ENCODE peak calls at places on chromosomes 6 and 20, in four cellular contexts. One of them, this sample, is unnamed.

GRCh38 chr6:16596890-16597331 is 164.3 kb downstream of the ATXN1 start:
- DNase-seq in uterus: no peak
- DNase-seq in AG09309: no peak
- DNase-seq in WERI-Rb-1: no peak
- DNase-seq in this sample: no peak

GRCh38 chr6:6851059-6851658 is 256.6 kb upstream of the RREB1 start:
- DNase-seq in uterus: no peak
- DNase-seq in AG09309: peak
- DNase-seq in WERI-Rb-1: no peak
- DNase-seq in this sample: no peak

GRCh38 chr6:2157441-2158127 is 87.8 kb downstream of the GMDS start:
- DNase-seq in uterus: no peak
- DNase-seq in AG09309: peak
- DNase-seq in WERI-Rb-1: no peak
- DNase-seq in this sample: no peak

GRCh38 chr6:83198486-83199172 is 5.5 kb downstream of the RWDD2A start:
- DNase-seq in uterus: no peak
- DNase-seq in AG09309: no peak
- DNase-seq in WERI-Rb-1: no peak
- DNase-seq in this sample: no peak

GRCh38 chr6:72218125-72218524 is 331.8 kb downstream of the RIMS1 start:
- DNase-seq in uterus: no peak
- DNase-seq in AG09309: peak
- DNase-seq in WERI-Rb-1: peak
- DNase-seq in this sample: peak

GRCh38 chr6:142355481-142356174 is 53.8 kb downstream of the ADGRG6 start:
- DNase-seq in uterus: no peak
- DNase-seq in AG09309: no peak
- DNase-seq in WERI-Rb-1: no peak
- DNase-seq in this sample: no peak

GRCh38 chr20:53642196-53643030 is 48.8 kb upstream of the ZNF217 start:
- DNase-seq in uterus: no peak
- DNase-seq in AG09309: no peak
- DNase-seq in WERI-Rb-1: peak
- DNase-seq in this sample: peak

GRCh38 chr6:31734703-31735500 is 1.4 kb downstream of the CLIC1 start:
- DNase-seq in uterus: peak
- DNase-seq in AG09309: no peak
- DNase-seq in WERI-Rb-1: peak
- DNase-seq in this sample: peak

GRCh38 chr6:15398657-15399287 is 152.9 kb downstream of the JARID2 start:
- DNase-seq in uterus: no peak
- DNase-seq in AG09309: no peak
- DNase-seq in WERI-Rb-1: no peak
- DNase-seq in this sample: no peak

GRCh38 chr6:167934426-167934864 is 63.0 kb upstream of the KIF25 start:
- DNase-seq in uterus: no peak
- DNase-seq in AG09309: no peak
- DNase-seq in WERI-Rb-1: no peak
- DNase-seq in this sample: no peak

GRCh38 chr20:15846446-15846845 is 726.8 kb downstream of the KIF16B start:
- DNase-seq in uterus: no peak
- DNase-seq in AG09309: no peak
- DNase-seq in WERI-Rb-1: no peak
- DNase-seq in this sample: no peak

GRCh38 chr6:85677243-85677956 is 34.7 kb upstream of the SYNCRIP start:
- DNase-seq in uterus: no peak
- DNase-seq in AG09309: no peak
- DNase-seq in WERI-Rb-1: no peak
- DNase-seq in this sample: no peak

GRCh38 chr6:56683882-56684281 is 41.2 kb upstream of the DST start:
- DNase-seq in uterus: no peak
- DNase-seq in AG09309: peak
- DNase-seq in WERI-Rb-1: no peak
- DNase-seq in this sample: no peak

GRCh38 chr20:1940581-1940980 is 45.4 kb downstream of the SIRPA start:
- DNase-seq in uterus: no peak
- DNase-seq in AG09309: no peak
- DNase-seq in WERI-Rb-1: no peak
- DNase-seq in this sample: no peak

GRCh38 chr6:159267165-159267564 is 98.0 kb downstream of the FNDC1 start:
- DNase-seq in uterus: no peak
- DNase-seq in AG09309: no peak
- DNase-seq in WERI-Rb-1: no peak
- DNase-seq in this sample: peak

GRCh38 chr6:11650711-11651110 is 113.2 kb downstream of the TMEM170B start:
- DNase-seq in uterus: no peak
- DNase-seq in AG09309: no peak
- DNase-seq in WERI-Rb-1: no peak
- DNase-seq in this sample: no peak

GRCh38 chr6:111872521-111873177 is 603 bp downstream of the FYN start:
- DNase-seq in uterus: peak
- DNase-seq in AG09309: no peak
- DNase-seq in WERI-Rb-1: peak
- DNase-seq in this sample: peak

GRCh38 chr6:125558907-125559306 is 190.5 kb upstream of the HEY2 start:
- DNase-seq in uterus: no peak
- DNase-seq in AG09309: no peak
- DNase-seq in WERI-Rb-1: peak
- DNase-seq in this sample: no peak

GRCh38 chr6:16752206-16752867 is 8.9 kb downstream of the ATXN1 start:
- DNase-seq in uterus: no peak
- DNase-seq in AG09309: peak
- DNase-seq in WERI-Rb-1: no peak
- DNase-seq in this sample: no peak

GRCh38 chr6:158373209-158373608 is 60.9 kb downstream of the TULP4 start:
- DNase-seq in uterus: no peak
- DNase-seq in AG09309: no peak
- DNase-seq in WERI-Rb-1: no peak
- DNase-seq in this sample: no peak

GRCh38 chr6:119273799-119274595 is 75.6 kb downstream of the MAN1A1 start:
- DNase-seq in uterus: no peak
- DNase-seq in AG09309: peak
- DNase-seq in WERI-Rb-1: no peak
- DNase-seq in this sample: no peak

GRCh38 chr6:28597924-28598323 is 72.2 kb downstream of the GPX5 start:
- DNase-seq in uterus: no peak
- DNase-seq in AG09309: no peak
- DNase-seq in WERI-Rb-1: no peak
- DNase-seq in this sample: peak

GRCh38 chr20:36394340-36394965 is 88.3 kb downstream of the DLGAP4 start:
- DNase-seq in uterus: no peak
- DNase-seq in AG09309: no peak
- DNase-seq in WERI-Rb-1: no peak
- DNase-seq in this sample: no peak

GRCh38 chr6:89489078-89489477 is 56.1 kb downstream of the ANKRD6 start:
- DNase-seq in uterus: no peak
- DNase-seq in AG09309: no peak
- DNase-seq in WERI-Rb-1: no peak
- DNase-seq in this sample: no peak

GRCh38 chr6:169145476-169145875 is 108.2 kb downstream of the THBS2 start:
- DNase-seq in uterus: no peak
- DNase-seq in AG09309: no peak
- DNase-seq in WERI-Rb-1: no peak
- DNase-seq in this sample: no peak

GRCh38 chr6:133787122-133787521 is 101.8 kb upstream of the TCF21 start:
- DNase-seq in uterus: no peak
- DNase-seq in AG09309: no peak
- DNase-seq in WERI-Rb-1: no peak
- DNase-seq in this sample: no peak

DNA sequence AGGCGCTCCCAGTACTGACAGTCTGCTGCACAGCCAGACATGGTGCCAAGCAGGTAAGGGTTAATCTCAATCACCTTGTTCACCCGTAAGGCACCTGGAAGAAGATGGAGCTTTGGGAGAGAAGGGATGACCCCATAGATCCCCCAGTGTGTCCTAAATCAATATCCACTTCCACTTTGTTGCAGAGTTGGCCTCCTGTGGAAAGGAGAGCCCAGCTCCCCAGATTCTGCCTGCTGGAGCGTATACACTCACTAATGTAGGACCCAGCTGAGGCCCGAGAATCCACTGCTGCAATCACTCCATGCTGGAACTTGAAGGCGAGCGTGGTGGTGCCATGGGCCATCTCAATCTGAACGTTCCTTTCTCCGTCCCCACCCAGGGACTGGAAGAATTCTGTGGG is 1.2 kb downstream of the PSMB8 start:
- DNase-seq in uterus: no peak
- DNase-seq in AG09309: no peak
- DNase-seq in WERI-Rb-1: no peak
- DNase-seq in this sample: no peak
- H3K4me3 ChIP-seq in uterus: no peak
- H3K4me3 ChIP-seq in AG09309: no peak
- H3K4me3 ChIP-seq in WERI-Rb-1: no peak
- H3K4me3 ChIP-seq in this sample: no peak

DNA sequence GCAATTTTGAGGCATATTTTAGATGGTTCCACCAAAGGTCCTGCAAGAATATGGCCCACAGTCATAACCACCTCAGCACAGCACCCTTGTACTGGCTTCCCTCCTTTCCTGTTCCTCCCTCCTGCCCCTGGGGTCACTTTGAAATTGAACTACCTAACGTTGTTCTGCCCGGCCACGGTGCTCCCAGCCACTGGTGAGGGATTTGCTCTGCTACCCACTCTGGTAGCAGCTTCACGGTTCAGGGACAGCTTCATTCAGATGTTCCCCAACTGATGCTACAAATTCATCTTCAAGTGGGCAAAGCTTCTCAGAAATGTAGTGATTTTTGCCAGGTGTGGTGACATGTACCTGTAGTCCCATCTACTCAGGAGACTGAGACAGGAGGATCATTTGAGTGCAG is 7.9 kb upstream of the NELFCD start:
- DNase-seq in uterus: no peak
- DNase-seq in AG09309: no peak
- DNase-seq in WERI-Rb-1: no peak
- DNase-seq in this sample: no peak
- TF ChIP-seq CTCF in uterus: no peak
- TF ChIP-seq CTCF in AG09309: no peak
- TF ChIP-seq CTCF in WERI-Rb-1: no peak
- TF ChIP-seq CTCF in this sample: no peak

GRCh38 chr20:44247131-44247571 is at the start of gene GDAP1L1:
- DNase-seq in uterus: no peak
- DNase-seq in AG09309: no peak
- DNase-seq in WERI-Rb-1: peak
- DNase-seq in this sample: peak

GRCh38 chr20:44247676-44248419 is 740 bp downstream of the GDAP1L1 start:
- DNase-seq in uterus: peak
- DNase-seq in AG09309: no peak
- DNase-seq in WERI-Rb-1: no peak
- DNase-seq in this sample: peak

GRCh38 chr20:44251284-44251683 is 4.2 kb downstream of the GDAP1L1 start:
- DNase-seq in uterus: no peak
- DNase-seq in AG09309: no peak
- DNase-seq in WERI-Rb-1: no peak
- DNase-seq in this sample: no peak

GRCh38 chr20:44245977-44246376 is 1.1 kb upstream of the GDAP1L1 start:
- DNase-seq in uterus: no peak
- DNase-seq in AG09309: no peak
- DNase-seq in WERI-Rb-1: no peak
- DNase-seq in this sample: no peak

GRCh38 chr20:44248420-44248759 is 1.3 kb downstream of the GDAP1L1 start:
- DNase-seq in uterus: no peak
- DNase-seq in AG09309: no peak
- DNase-seq in WERI-Rb-1: no peak
- DNase-seq in this sample: no peak
- H3K4me3 ChIP-seq in uterus: no peak
- H3K4me3 ChIP-seq in AG09309: no peak
- H3K4me3 ChIP-seq in WERI-Rb-1: no peak
- H3K4me3 ChIP-seq in this sample: no peak

GRCh38 chr6:13716225-13716954 is 4.8 kb upstream of the RANBP9 start:
- DNase-seq in uterus: no peak
- DNase-seq in AG09309: no peak
- DNase-seq in WERI-Rb-1: no peak
- DNase-seq in this sample: no peak
- TF ChIP-seq CTCF in uterus: no peak
- TF ChIP-seq CTCF in AG09309: no peak
- TF ChIP-seq CTCF in WERI-Rb-1: no peak
- TF ChIP-seq CTCF in this sample: no peak

GRCh38 chr6:136783495-136784270 is 8.6 kb downstream of the MAP3K5 start:
- DNase-seq in uterus: no peak
- DNase-seq in AG09309: no peak
- DNase-seq in WERI-Rb-1: no peak
- DNase-seq in this sample: no peak
- H3K4me3 ChIP-seq in uterus: no peak
- H3K4me3 ChIP-seq in AG09309: no peak
- H3K4me3 ChIP-seq in WERI-Rb-1: no peak
- H3K4me3 ChIP-seq in this sample: no peak

GRCh38 chr6:42563697-42564495 is at the start of gene UBR2:
- DNase-seq in uterus: peak
- DNase-seq in AG09309: peak
- DNase-seq in WERI-Rb-1: peak
- DNase-seq in this sample: peak
- TF ChIP-seq CTCF in uterus: peak
- TF ChIP-seq CTCF in AG09309: no peak
- TF ChIP-seq CTCF in WERI-Rb-1: peak
- TF ChIP-seq CTCF in this sample: peak

GRCh38 chr6:37126554-37126906 is 43.4 kb upstream of the PIM1 start:
- DNase-seq in uterus: no peak
- DNase-seq in AG09309: no peak
- DNase-seq in WERI-Rb-1: no peak
- DNase-seq in this sample: no peak
- H3K4me3 ChIP-seq in uterus: no peak
- H3K4me3 ChIP-seq in AG09309: no peak
- H3K4me3 ChIP-seq in WERI-Rb-1: no peak
- H3K4me3 ChIP-seq in this sample: peak

GRCh38 chr6:84243240-84243639 is 15.8 kb upstream of the CEP162 start:
- DNase-seq in uterus: no peak
- DNase-seq in AG09309: no peak
- DNase-seq in WERI-Rb-1: no peak
- DNase-seq in this sample: no peak
- TF ChIP-seq CTCF in uterus: no peak
- TF ChIP-seq CTCF in AG09309: peak
- TF ChIP-seq CTCF in WERI-Rb-1: no peak
- TF ChIP-seq CTCF in this sample: no peak

GRCh38 chr6:5764401-5764955 is 242.2 kb downstream of the NRN1 start:
- DNase-seq in uterus: no peak
- DNase-seq in AG09309: no peak
- DNase-seq in WERI-Rb-1: no peak
- DNase-seq in this sample: no peak
- H3K4me3 ChIP-seq in uterus: no peak
- H3K4me3 ChIP-seq in AG09309: no peak
- H3K4me3 ChIP-seq in WERI-Rb-1: no peak
- H3K4me3 ChIP-seq in this sample: no peak